ENCODE peak calls at places on chromosomes 2 and 18, in nine cellular contexts. N is choroid plexus epithelial cell, P is lung, B is GM23338, W is kidney epithelial cell, R is foreskin fibroblast, A is mammary epithelial cell, I is IMR-90, T is OCI-LY7. U is an unnamed sample.

GRCh38 chr2:197131558-197131855 is 179.1 kb downstream of the ANKRD44 start:
- DNase-seq in P (no peak), I (no peak), T (peak), W (no peak), R (no peak), B (no peak), N (no peak), A (no peak), U (no peak)

GRCh38 chr2:181104512-181105121 is 124.2 kb downstream of the UBE2E3 start:
- DNase-seq in T (peak), A (peak), P (no peak), B (peak), I (peak), R (peak), W (no peak), N (peak), U (peak)

GRCh38 chr18:58319719-58320118 is 275.7 kb downstream of the NEDD4L start:
- DNase-seq in N (no peak), P (no peak), A (no peak), I (no peak), W (no peak), R (no peak), B (no peak), T (no peak), U (no peak)

GRCh38 chr18:50042611-50043010 is 152.3 kb downstream of the MYO5B start:
- DNase-seq in W (no peak), I (no peak), R (no peak), A (no peak), B (peak), T (no peak), P (no peak), N (no peak), U (no peak)

GRCh38 chr18:56516769-56517168 is 121.6 kb downstream of the TXNL1 start:
- DNase-seq in T (no peak), N (no peak), B (no peak), I (peak), P (no peak), R (no peak), A (peak), W (no peak), U (no peak)

GRCh38 chr18:3771121-3771971 is 321.4 kb downstream of the TGIF1 start:
- DNase-seq in T (peak), P (peak), A (peak), I (peak), R (peak), B (peak), W (peak), N (peak), U (peak)

GRCh38 chr18:35458271-35458670 is 39.5 kb downstream of the INO80C start:
- DNase-seq in T (no peak), B (no peak), R (no peak), N (peak), I (no peak), P (no peak), A (no peak), W (no peak), U (no peak)

GRCh38 chr2:101152195-101153076 is 1.3 kb upstream of the TBC1D8 start:
- DNase-seq in A (peak), T (peak), W (no peak), N (peak), P (peak), I (peak), B (peak), R (peak), U (no peak)

GRCh38 chr18:58758606-58759005 is 87.3 kb downstream of the MALT1 start:
- DNase-seq in W (no peak), A (no peak), I (no peak), B (no peak), P (peak), R (no peak), N (no peak), T (no peak), U (no peak)

GRCh38 chr2:37616674-37616999 is 54.8 kb downstream of the CDC42EP3 start:
- DNase-seq in W (no peak), P (no peak), T (peak), A (peak), B (no peak), R (no peak), I (peak), N (peak), U (no peak)

GRCh38 chr18:60202702-60203101 is 169.9 kb downstream of the MC4R start:
- DNase-seq in P (no peak), T (peak), N (no peak), B (no peak), W (no peak), A (no peak), R (no peak), I (no peak), U (no peak)

GRCh38 chr2:195304310-195304709 is 352.7 kb upstream of the SLC39A10 start:
- DNase-seq in I (peak), B (peak), N (peak), R (no peak), A (peak), W (no peak), T (peak), P (no peak), U (no peak)

GRCh38 chr18:21538230-21538629 is 62.3 kb downstream of the ESCO1 start:
- DNase-seq in P (no peak), W (no peak), T (no peak), I (no peak), R (no peak), N (no peak), A (no peak), B (no peak), U (no peak)

GRCh38 chr2:191316246-191316645 is 71.0 kb downstream of the MYO1B start:
- DNase-seq in I (peak), N (peak), P (no peak), T (no peak), R (peak), A (no peak), W (no peak), B (no peak), U (no peak)

GRCh38 chr2:232707076-232707475 is 9.9 kb downstream of the GIGYF2 start:
- DNase-seq in W (no peak), N (no peak), R (no peak), T (no peak), I (no peak), B (no peak), P (no peak), A (no peak), U (no peak)

GRCh38 chr2:134943540-134943939 is 24.9 kb downstream of the CCNT2 start:
- DNase-seq in P (no peak), R (no peak), I (no peak), T (peak), B (no peak), A (no peak), W (no peak), N (no peak), U (no peak)

GRCh38 chr2:43293744-43294695 is 67.6 kb upstream of the ZFP36L2 start:
- DNase-seq in B (no peak), T (no peak), W (peak), I (peak), A (peak), R (peak), P (peak), N (peak), U (peak)

GRCh38 chr2:128486640-128487375 is 168.1 kb upstream of the HS6ST1 start:
- DNase-seq in P (no peak), A (no peak), I (no peak), R (no peak), T (no peak), B (no peak), N (no peak), W (no peak), U (no peak)

GRCh38 chr2:37880546-37880945 is 44.5 kb upstream of the RMDN2 start:
- DNase-seq in R (no peak), N (no peak), B (no peak), P (no peak), A (no peak), I (no peak), T (no peak), W (no peak), U (no peak)

GRCh38 chr2:119222213-119222612 is 1.4 kb upstream of the STEAP3 start:
- DNase-seq in N (no peak), A (no peak), W (no peak), P (no peak), R (no peak), T (no peak), B (no peak), I (no peak), U (no peak)

GRCh38 chr18:48798334-48799197 is 152.2 kb downstream of the SMAD7 start:
- DNase-seq in W (no peak), T (no peak), A (no peak), N (no peak), B (no peak), P (no peak), I (no peak), R (no peak), U (no peak)

GRCh38 chr2:101961287-101962242 is 30.2 kb upstream of the IL1R2 start:
- DNase-seq in R (peak), W (no peak), B (no peak), P (peak), N (peak), I (peak), T (no peak), A (no peak), U (no peak)

GRCh38 chr18:44742741-44743311 is 62.1 kb downstream of the SETBP1 start:
- DNase-seq in B (peak), N (peak), I (peak), T (no peak), A (no peak), W (peak), P (no peak), R (peak), U (no peak)

GRCh38 chr2:128505150-128505490 is 186.5 kb upstream of the HS6ST1 start:
- DNase-seq in W (no peak), P (no peak), N (no peak), I (no peak), T (peak), B (no peak), A (no peak), R (no peak), U (no peak)

GRCh38 chr2:30472326-30472725 is 25.3 kb downstream of the LCLAT1 start:
- DNase-seq in P (no peak), A (no peak), N (peak), B (no peak), T (peak), I (no peak), W (no peak), R (no peak), U (no peak)

GRCh38 chr2:30476636-30477035 is 29.6 kb downstream of the LCLAT1 start:
- DNase-seq in A (no peak), T (no peak), B (no peak), I (no peak), R (no peak), N (no peak), W (no peak), P (no peak), U (no peak)

GRCh38 chr2:30480703-30481322 is 33.8 kb downstream of the LCLAT1 start:
- DNase-seq in B (no peak), I (no peak), P (no peak), R (no peak), W (no peak), N (no peak), T (no peak), A (no peak), U (no peak)

GRCh38 chr2:30470426-30470825 is 23.4 kb downstream of the LCLAT1 start:
- DNase-seq in R (no peak), T (no peak), N (no peak), W (no peak), P (no peak), B (no peak), I (no peak), A (no peak), U (no peak)

DNA sequence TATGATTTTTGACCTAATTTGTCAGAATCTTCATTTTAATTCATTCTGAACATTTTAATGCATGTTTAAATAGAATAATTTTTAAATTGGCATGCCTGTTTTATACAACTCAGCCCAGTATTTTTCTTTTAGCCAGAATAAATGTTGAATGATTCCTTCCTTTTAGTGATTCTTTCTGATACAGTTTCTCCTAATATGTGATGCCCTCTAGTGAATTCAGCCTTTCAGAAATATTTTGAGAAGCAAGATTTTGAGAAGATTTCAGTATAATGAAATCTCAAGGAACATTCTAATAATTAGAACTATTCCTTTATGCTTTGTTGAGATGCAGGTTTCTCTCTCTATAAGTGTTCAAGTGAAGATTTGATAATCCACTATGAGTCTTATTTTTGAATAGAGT is 28.5 kb downstream of the LCLAT1 start:
- DNase-seq in I (no peak), N (peak), R (no peak), B (no peak), T (no peak), W (no peak), A (no peak), P (no peak), U (no peak)
- TF ChIP-seq CTCF in I (peak), N (no peak), R (peak), B (no peak), T (peak), W (no peak), A (no peak), P (no peak), U (no peak)

GRCh38 chr2:86225581-86225980 is 26.3 kb downstream of the MRPL35 start:
- DNase-seq in N (no peak), T (peak), B (no peak), I (no peak), W (no peak), P (no peak), R (peak), A (no peak), U (no peak)

GRCh38 chr2:86224645-86225355 is 25.5 kb downstream of the MRPL35 start:
- DNase-seq in W (no peak), R (no peak), B (no peak), N (no peak), I (no peak), A (no peak), P (no peak), T (no peak), U (no peak)

GRCh38 chr2:86226069-86226468 is 26.8 kb downstream of the MRPL35 start:
- DNase-seq in A (no peak), I (no peak), R (no peak), P (no peak), N (no peak), T (peak), W (no peak), B (no peak), U (no peak)

GRCh38 chr2:86223098-86223681 is 23.9 kb downstream of the MRPL35 start:
- DNase-seq in B (no peak), P (no peak), A (no peak), R (peak), I (peak), N (peak), T (no peak), W (no peak), U (no peak)

DNA sequence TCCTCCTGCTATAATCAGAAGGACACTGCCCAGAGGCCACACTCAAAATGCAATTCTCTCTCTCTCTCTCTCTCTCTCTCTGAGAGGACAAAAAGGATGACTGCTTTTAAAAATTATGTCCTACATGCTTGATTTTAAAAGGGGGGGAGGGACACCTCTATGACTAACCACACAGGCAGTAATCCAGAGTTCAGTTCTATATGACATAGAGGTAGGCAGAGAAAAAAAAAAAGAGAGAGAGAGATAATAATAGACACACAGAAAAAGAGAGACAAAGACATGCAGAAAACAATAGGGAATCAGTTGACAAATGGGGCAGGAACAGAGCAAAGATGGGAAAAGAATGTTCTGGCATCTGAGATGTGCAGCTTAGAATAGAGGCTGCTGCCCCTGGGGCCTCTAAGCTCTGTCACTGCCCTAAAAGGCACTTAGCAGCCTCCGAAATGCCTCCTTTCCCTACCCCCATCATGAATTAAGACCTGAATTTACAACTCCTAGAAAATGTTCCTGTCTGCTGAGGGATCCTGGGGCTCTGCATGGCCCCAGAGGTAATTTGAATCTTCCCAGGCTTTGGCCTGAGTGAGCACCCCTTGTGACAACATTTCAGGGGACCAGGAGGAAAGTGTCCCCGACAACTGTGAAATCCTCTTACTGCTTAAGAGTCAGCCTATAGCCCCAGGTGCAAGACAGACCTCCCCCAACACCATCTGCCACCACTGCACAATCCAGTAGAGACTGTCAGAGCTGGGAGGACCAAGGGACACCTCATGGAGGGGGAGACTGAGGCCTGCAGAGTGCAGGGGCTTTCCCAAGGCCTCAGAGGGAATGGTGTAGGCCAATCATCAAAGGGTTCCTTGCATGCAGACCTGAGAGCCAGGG is 24.7 kb downstream of the MRPL35 start:
- DNase-seq in N (peak), W (no peak), A (peak), P (no peak), I (peak), T (no peak), B (no peak), R (peak), U (no peak)
- H3K4me3 ChIP-seq in N (no peak), W (no peak), A (no peak), P (no peak), I (no peak), T (no peak), B (no peak), R (no peak), U (no peak)

DNA sequence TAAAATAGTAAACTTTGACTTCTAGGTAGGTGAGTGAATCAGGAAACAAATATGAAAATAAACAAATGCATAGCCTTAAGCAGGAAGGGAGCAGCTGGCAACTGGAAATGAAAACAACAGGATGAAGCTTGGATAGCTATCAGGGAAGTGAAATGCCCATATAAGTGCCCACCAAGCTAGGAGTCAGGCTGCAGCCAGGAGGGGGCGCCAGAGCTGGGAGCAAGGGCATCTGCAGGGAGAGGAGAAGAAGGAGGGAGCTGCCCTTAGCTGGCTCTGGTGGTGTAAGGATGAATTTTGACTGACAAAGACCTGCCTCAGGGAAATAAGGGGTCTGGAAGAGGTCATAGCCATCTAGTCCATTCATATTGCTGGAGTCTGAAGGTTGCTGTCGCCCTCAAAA is 298.3 kb downstream of the TDRD15 start:
- DNase-seq in P (no peak), B (peak), I (peak), T (peak), A (no peak), N (peak), R (no peak), W (no peak), U (no peak)
- TF ChIP-seq CTCF in P (no peak), B (peak), I (peak), T (peak), A (peak), N (peak), R (peak), W (peak), U (peak)

DNA sequence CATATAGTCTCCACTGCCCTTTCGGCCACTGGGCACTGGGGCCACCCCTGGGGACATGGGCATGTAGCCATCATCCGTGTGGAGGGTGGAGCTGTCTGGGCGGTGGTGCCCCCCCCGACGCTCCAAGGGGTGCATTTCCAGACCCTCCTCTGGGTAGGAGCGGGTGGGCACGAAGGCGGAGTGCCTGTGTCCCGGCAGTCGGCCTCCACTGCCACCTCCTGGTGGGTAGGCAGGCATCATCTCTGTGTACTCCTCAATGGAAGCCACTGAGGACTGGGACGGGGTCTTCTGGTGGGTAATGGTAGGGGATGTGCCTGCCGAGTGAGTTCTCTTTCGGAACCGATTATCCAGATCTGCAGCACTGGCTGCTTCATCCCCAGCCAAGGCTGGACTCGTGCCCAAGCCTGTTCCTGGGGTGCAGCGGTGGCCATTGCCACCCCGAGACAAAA is 2.8 kb downstream of the IRS1 start:
- DNase-seq in T (peak), A (no peak), W (no peak), N (peak), P (no peak), I (peak), R (peak), B (no peak), U (no peak)
- H3K4me3 ChIP-seq in T (peak), A (peak), W (no peak), N (peak), P (no peak), I (peak), R (peak), B (no peak), U (peak)

GRCh38 chr2:66264354-66264753 is 170.6 kb upstream of the MEIS1 start:
- DNase-seq in T (no peak), B (no peak), P (no peak), N (no peak), R (no peak), A (no peak), I (no peak), W (no peak), U (no peak)

GRCh38 chr2:66270247-66270646 is 164.7 kb upstream of the MEIS1 start:
- DNase-seq in T (no peak), R (no peak), N (no peak), I (no peak), W (no peak), P (no peak), A (peak), B (peak), U (no peak)

GRCh38 chr2:66268756-66269155 is 166.2 kb upstream of the MEIS1 start:
- DNase-seq in R (no peak), P (no peak), T (no peak), W (no peak), A (no peak), B (no peak), I (no peak), N (no peak), U (no peak)

GRCh38 chr2:66271777-66272176 is 163.1 kb upstream of the MEIS1 start:
- DNase-seq in R (no peak), P (no peak), W (no peak), N (no peak), A (no peak), B (no peak), T (no peak), I (no peak), U (no peak)

GRCh38 chr2:66269166-66269565 is 165.8 kb upstream of the MEIS1 start:
- DNase-seq in W (no peak), A (no peak), B (no peak), N (no peak), P (no peak), R (no peak), I (no peak), T (no peak), U (no peak)
- TF ChIP-seq CTCF in W (no peak), A (no peak), B (no peak), N (no peak), P (no peak), R (no peak), I (no peak), T (no peak), U (no peak)

GRCh38 chr2:170716851-170717598 is 1.9 kb downstream of the SP5 start:
- DNase-seq in I (peak), R (no peak), N (peak), B (peak), P (peak), W (no peak), A (no peak), T (no peak), U (no peak)
- H3K4me3 ChIP-seq in I (no peak), R (no peak), N (no peak), B (peak), P (no peak), W (no peak), A (no peak), T (no peak), U (no peak)

U was measured in retinal pigment epithelial cell.